ENCODE peak calls at places on chromosome 6, in four cellular contexts. One of them, this sample, is unnamed.

GRCh38 chr6:169868458-169868857 is 117.0 kb downstream of the ERMARD start:
- DNase-seq in H1: no peak
- DNase-seq in GM12878: no peak
- DNase-seq in SK-N-SH: no peak
- DNase-seq in this sample: no peak

GRCh38 chr6:125947581-125947980 is 9.0 kb upstream of the HINT3 start:
- DNase-seq in H1: no peak
- DNase-seq in GM12878: no peak
- DNase-seq in SK-N-SH: no peak
- DNase-seq in this sample: no peak

GRCh38 chr6:132300323-132300949 is 100.8 kb downstream of the MOXD1 start:
- DNase-seq in H1: no peak
- DNase-seq in GM12878: no peak
- DNase-seq in SK-N-SH: peak; percentile 14
- DNase-seq in this sample: peak; percentile 37

GRCh38 chr6:95917034-95917433 is 98.7 kb upstream of the FUT9 start:
- DNase-seq in H1: no peak
- DNase-seq in GM12878: no peak
- DNase-seq in SK-N-SH: no peak
- DNase-seq in this sample: peak; percentile 3

GRCh38 chr6:81875776-81876293 is 123.4 kb upstream of the TENT5A start:
- DNase-seq in H1: no peak
- DNase-seq in GM12878: no peak
- DNase-seq in SK-N-SH: no peak
- DNase-seq in this sample: no peak

GRCh38 chr6:9360881-9361280 is 925.5 kb upstream of the SLC35B3 start:
- DNase-seq in H1: no peak
- DNase-seq in GM12878: no peak
- DNase-seq in SK-N-SH: no peak
- DNase-seq in this sample: no peak

GRCh38 chr6:30647039-30647801 is at the start of gene C6orf136:
- DNase-seq in H1: no peak
- DNase-seq in GM12878: peak; percentile 75
- DNase-seq in SK-N-SH: peak; percentile 97
- DNase-seq in this sample: peak; percentile 91

GRCh38 chr6:36649086-36649485 is 29.4 kb upstream of the CDKN1A start:
- DNase-seq in H1: no peak
- DNase-seq in GM12878: no peak
- DNase-seq in SK-N-SH: no peak
- DNase-seq in this sample: no peak

GRCh38 chr6:33851959-33852358 is 48.2 kb upstream of the MLN start:
- DNase-seq in H1: peak; percentile 66
- DNase-seq in GM12878: no peak
- DNase-seq in SK-N-SH: no peak
- DNase-seq in this sample: peak; percentile 25

GRCh38 chr6:137161975-137162374 is 11.5 kb downstream of the IL22RA2 start:
- DNase-seq in H1: no peak
- DNase-seq in GM12878: no peak
- DNase-seq in SK-N-SH: no peak
- DNase-seq in this sample: no peak

GRCh38 chr6:150290429-150290828 is 78.4 kb upstream of the IYD start:
- DNase-seq in H1: no peak
- DNase-seq in GM12878: no peak
- DNase-seq in SK-N-SH: no peak
- DNase-seq in this sample: no peak

GRCh38 chr6:27617700-27618689 is 145.1 kb upstream of the ZNF184 start:
- DNase-seq in H1: no peak
- DNase-seq in GM12878: no peak
- DNase-seq in SK-N-SH: no peak
- DNase-seq in this sample: no peak

GRCh38 chr6:45436544-45437440 is 59.1 kb upstream of the SUPT3H start:
- DNase-seq in H1: no peak
- DNase-seq in GM12878: peak; percentile 7
- DNase-seq in SK-N-SH: no peak
- DNase-seq in this sample: no peak

GRCh38 chr6:2748183-2748582 is 2.5 kb downstream of the MYLK4 start:
- DNase-seq in H1: no peak
- DNase-seq in GM12878: no peak
- DNase-seq in SK-N-SH: peak; percentile 66
- DNase-seq in this sample: no peak

GRCh38 chr6:7566031-7566556 is 23.9 kb upstream of the SNRNP48 start:
- DNase-seq in H1: no peak
- DNase-seq in GM12878: no peak
- DNase-seq in SK-N-SH: no peak
- DNase-seq in this sample: no peak

GRCh38 chr6:142284419-142284818 is 17.4 kb upstream of the ADGRG6 start:
- DNase-seq in H1: no peak
- DNase-seq in GM12878: no peak
- DNase-seq in SK-N-SH: no peak
- DNase-seq in this sample: no peak

GRCh38 chr6:117401799-117402198 is 23.9 kb downstream of the ROS1 start:
- DNase-seq in H1: no peak
- DNase-seq in GM12878: no peak
- DNase-seq in SK-N-SH: no peak
- DNase-seq in this sample: no peak

GRCh38 chr6:12436683-12437082 is 146.5 kb downstream of the EDN1 start:
- DNase-seq in H1: no peak
- DNase-seq in GM12878: no peak
- DNase-seq in SK-N-SH: no peak
- DNase-seq in this sample: peak; percentile 28
- TF ChIP-seq TCF12 in H1: no peak
- TF ChIP-seq TCF12 in GM12878: no peak
- TF ChIP-seq TCF12 in SK-N-SH: no peak
- TF ChIP-seq TCF12 in this sample: no peak

DNA sequence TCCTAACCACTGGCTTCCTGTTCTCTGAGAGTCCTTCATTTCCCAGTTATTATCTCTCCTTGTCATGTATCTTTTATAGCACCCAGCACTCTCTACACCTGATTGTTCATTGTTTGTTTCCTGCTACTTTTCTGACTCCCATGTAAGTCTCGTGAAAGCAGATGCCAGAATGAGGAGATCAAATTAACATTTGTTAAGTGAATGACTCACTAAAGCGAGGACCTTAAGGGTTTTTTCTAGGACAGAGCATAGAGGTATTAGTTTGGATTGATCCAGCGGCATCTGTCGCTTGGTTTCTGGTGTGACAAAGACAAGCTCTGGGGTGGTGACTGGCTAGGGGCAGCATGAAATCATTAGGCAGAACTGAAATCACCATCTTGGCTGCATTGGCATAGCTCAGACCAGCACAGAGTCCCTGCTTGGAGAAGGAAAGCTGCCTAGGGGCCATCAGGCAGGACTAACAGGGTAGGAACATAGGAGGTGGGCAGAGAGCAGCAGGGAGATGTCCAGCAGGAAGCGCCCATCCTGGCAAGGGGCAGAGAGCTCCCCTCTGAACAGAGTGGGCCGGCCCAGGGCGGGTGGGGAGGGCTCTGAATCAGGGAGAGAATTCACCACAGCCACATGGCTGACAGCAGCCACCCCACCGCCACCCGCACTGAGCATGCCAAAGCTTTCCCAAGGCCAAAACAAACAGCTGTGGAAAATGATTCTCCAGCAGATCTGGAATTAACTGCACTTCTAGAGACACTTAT is 97.1 kb upstream of the CEP85L start:
- DNase-seq in H1: no peak
- DNase-seq in GM12878: no peak
- DNase-seq in SK-N-SH: peak; percentile 50
- DNase-seq in this sample: no peak
- TF ChIP-seq TCF12 in H1: no peak
- TF ChIP-seq TCF12 in GM12878: no peak
- TF ChIP-seq TCF12 in SK-N-SH: no peak
- TF ChIP-seq TCF12 in this sample: no peak

GRCh38 chr6:11729083-11729482 is 49.5 kb downstream of the ADTRP start:
- DNase-seq in H1: no peak
- DNase-seq in GM12878: no peak
- DNase-seq in SK-N-SH: no peak
- DNase-seq in this sample: no peak

GRCh38 chr6:11727356-11727755 is 51.2 kb downstream of the ADTRP start:
- DNase-seq in H1: no peak
- DNase-seq in GM12878: no peak
- DNase-seq in SK-N-SH: no peak
- DNase-seq in this sample: no peak

GRCh38 chr6:11731423-11731822 is 47.2 kb downstream of the ADTRP start:
- DNase-seq in H1: no peak
- DNase-seq in GM12878: no peak
- DNase-seq in SK-N-SH: no peak
- DNase-seq in this sample: peak; percentile 22

GRCh38 chr6:11730645-11731044 is 48.0 kb downstream of the ADTRP start:
- DNase-seq in H1: no peak
- DNase-seq in GM12878: peak; percentile 65
- DNase-seq in SK-N-SH: no peak
- DNase-seq in this sample: no peak

DNA sequence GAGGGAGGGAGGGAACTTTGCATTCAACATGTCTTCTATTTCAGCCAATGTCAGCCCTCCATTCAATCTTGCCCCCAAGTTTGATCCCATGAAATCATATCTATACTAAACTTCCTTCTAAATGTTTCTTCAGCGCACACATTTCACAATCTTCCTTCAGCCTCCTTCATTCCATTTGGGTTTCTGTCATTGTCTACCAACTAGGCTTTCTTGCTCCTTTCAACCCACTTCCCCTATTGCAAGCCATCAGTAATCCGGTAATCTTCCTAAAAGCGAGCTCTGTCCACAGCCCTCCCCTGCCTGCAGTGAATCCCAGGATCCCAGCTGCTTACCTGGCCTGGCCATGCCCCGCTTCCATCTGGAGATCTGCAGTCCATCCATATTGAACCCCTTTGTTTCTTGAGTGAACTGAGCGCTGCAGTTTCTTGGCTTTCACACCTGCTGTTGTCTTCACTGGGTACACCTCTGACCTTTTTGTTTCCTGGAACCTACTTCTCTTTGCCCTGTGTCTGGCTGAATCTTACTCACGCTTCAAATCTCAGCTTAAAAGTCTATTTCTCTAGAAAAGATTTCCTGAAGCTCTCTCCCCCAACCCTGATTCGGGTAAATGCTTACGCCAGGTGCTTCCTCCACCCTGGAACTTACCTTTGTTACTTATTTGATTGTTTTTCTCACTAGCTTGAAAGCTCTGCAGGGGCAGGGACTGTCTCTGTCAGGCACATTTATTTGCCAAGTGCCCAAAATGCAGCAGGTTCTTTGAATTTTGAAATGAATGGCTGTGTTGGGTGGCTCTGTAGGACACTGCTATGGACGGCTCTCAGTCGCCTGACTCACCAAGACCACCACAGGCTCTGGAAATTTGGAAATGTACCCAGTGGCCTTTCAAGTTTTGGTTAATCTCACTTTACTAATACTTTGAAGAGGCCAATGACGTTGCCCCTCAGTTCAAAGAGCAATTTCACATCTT is 50.3 kb downstream of the ADTRP start:
- DNase-seq in H1: no peak
- DNase-seq in GM12878: no peak
- DNase-seq in SK-N-SH: no peak
- DNase-seq in this sample: no peak
- TF ChIP-seq TCF12 in H1: no peak
- TF ChIP-seq TCF12 in GM12878: no peak
- TF ChIP-seq TCF12 in SK-N-SH: no peak
- TF ChIP-seq TCF12 in this sample: no peak

GRCh38 chr6:44008821-44009370 is 118.4 kb downstream of the MRPL14 start:
- DNase-seq in H1: no peak
- DNase-seq in GM12878: no peak
- DNase-seq in SK-N-SH: no peak
- DNase-seq in this sample: no peak

GRCh38 chr6:44010411-44011349 is 116.6 kb downstream of the MRPL14 start:
- DNase-seq in H1: no peak
- DNase-seq in GM12878: no peak
- DNase-seq in SK-N-SH: no peak
- DNase-seq in this sample: no peak

GRCh38 chr6:44011350-44011925 is 115.8 kb downstream of the MRPL14 start:
- DNase-seq in H1: no peak
- DNase-seq in GM12878: no peak
- DNase-seq in SK-N-SH: no peak
- DNase-seq in this sample: no peak

GRCh38 chr6:44009425-44010321 is 117.6 kb downstream of the MRPL14 start:
- DNase-seq in H1: no peak
- DNase-seq in GM12878: no peak
- DNase-seq in SK-N-SH: no peak
- DNase-seq in this sample: no peak

DNA sequence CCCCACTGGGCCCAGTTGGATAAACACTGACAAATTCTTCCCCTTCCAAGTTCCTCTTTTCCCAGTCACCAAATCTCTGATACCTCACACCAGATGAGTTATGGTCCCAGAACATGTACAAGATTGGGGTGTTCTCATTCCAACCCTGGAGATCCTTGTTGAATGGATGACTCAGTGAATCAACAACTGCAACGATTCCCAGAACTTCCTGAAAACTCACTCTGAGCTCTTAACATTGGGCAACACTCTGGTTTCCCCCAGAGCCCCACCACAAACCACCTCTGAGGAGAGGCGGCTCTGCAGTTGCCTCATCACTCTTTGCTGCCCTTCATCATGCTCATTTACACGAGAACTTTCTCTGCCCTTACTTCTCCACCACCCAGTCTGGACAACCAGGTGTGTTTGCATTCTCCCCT is 115.2 kb downstream of the MRPL14 start:
- DNase-seq in H1: no peak
- DNase-seq in GM12878: no peak
- DNase-seq in SK-N-SH: no peak
- DNase-seq in this sample: no peak
- TF ChIP-seq TCF12 in H1: no peak
- TF ChIP-seq TCF12 in GM12878: no peak
- TF ChIP-seq TCF12 in SK-N-SH: peak; percentile 51
- TF ChIP-seq TCF12 in this sample: no peak

GRCh38 chr6:90136176-90136575 is 160.5 kb downstream of the BACH2 start:
- DNase-seq in H1: no peak
- DNase-seq in GM12878: no peak
- DNase-seq in SK-N-SH: no peak
- DNase-seq in this sample: no peak
- TF ChIP-seq TCF12 in H1: no peak
- TF ChIP-seq TCF12 in GM12878: no peak
- TF ChIP-seq TCF12 in SK-N-SH: no peak
- TF ChIP-seq TCF12 in this sample: no peak

GRCh38 chr6:152642578-152643375 is 5.6 kb upstream of the SYNE1 start:
- DNase-seq in H1: peak; percentile 61
- DNase-seq in GM12878: no peak
- DNase-seq in SK-N-SH: peak; percentile 61
- DNase-seq in this sample: peak; percentile 53
- TF ChIP-seq TCF12 in H1: no peak
- TF ChIP-seq TCF12 in GM12878: no peak
- TF ChIP-seq TCF12 in SK-N-SH: no peak
- TF ChIP-seq TCF12 in this sample: no peak

DNA sequence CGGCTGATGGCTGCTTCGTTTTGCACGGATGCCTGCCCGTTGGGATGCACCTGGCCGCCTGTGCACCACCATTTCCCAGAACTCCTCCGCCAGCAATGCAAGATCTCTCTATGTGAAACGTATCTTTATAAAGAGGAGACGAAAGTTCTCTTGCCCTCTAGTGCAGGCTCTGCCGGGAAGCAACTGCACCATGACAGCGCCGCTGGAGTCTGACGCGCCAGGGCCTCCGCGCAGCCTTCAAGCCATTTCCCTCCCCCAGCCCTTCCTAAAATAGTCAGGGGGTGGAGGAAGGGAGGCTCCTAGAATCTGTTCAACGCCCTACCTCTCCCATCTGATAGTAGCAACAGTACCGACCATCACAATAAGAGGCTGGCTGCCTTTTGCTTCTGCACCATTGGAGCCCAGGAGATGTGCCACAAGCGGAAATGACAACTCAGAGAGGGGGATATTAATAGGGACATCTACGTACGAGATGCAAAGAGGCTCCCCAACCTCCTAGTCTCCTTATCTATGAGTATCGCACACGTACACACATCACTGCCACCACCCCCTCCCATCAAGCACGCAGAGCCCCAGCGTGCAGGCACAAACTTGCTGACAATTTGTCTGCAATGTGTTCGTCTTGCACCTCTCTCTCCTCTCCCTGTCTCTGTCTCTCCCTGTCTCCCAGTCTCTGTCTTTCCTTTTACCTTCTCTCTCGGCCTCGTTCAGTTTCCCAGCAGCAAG is 1.1 kb downstream of the SYNE1 start:
- DNase-seq in H1: no peak
- DNase-seq in GM12878: no peak
- DNase-seq in SK-N-SH: peak; percentile 56
- DNase-seq in this sample: no peak
- TF ChIP-seq TCF12 in H1: no peak
- TF ChIP-seq TCF12 in GM12878: no peak
- TF ChIP-seq TCF12 in SK-N-SH: no peak
- TF ChIP-seq TCF12 in this sample: no peak